ENCODE peak calls at places on chromosomes 12 and 14, in five cellular contexts. X is activated CD8-positive, alpha-beta T cell treated with anti-CD3 and anti-CD28 coated beads, Interleukin-2, amount 10 ng/mL, durations not matched to agents 7 days and 5 days; I is omental fat pad; B is NCI-H748 treated with DMSO at 0.1 percent for 48 hours; P is caudate nucleus. N is an unnamed sample.

GRCh38 chr14:90781344-90781761 is 34.9 kb downstream of the TTC7B start:
- DNase-seq in I (no peak), P (no peak), X (no peak), B (no peak), N (no peak)

GRCh38 chr14:68291820-68292219 is 472.2 kb downstream of the RAD51B start:
- DNase-seq in P (no peak), I (no peak), X (no peak), B (no peak), N (no peak)

GRCh38 chr12:113239288-113239771 is 18.1 kb downstream of the TPCN1 start:
- DNase-seq in P (no peak), I (no peak), X (no peak), B (no peak), N (no peak)

GRCh38 chr12:53098354-53098981 is 1.0 kb downstream of the IGFBP6 start:
- DNase-seq in B (no peak), I (no peak), P (no peak), X (no peak), N (no peak)

GRCh38 chr12:21666722-21667121 is 9.1 kb upstream of the LDHB start:
- DNase-seq in X (no peak), B (peak), P (no peak), I (no peak), N (no peak)

GRCh38 chr12:848519-849191 is 96.3 kb downstream of the WNK1 start:
- DNase-seq in P (no peak), I (no peak), X (no peak), B (no peak), N (no peak)

GRCh38 chr12:56278905-56279304 is 12.2 kb downstream of the COQ10A start:
- DNase-seq in B (no peak), P (no peak), I (no peak), X (no peak), N (no peak)

GRCh38 chr12:8452976-8453616 is 2.7 kb upstream of the CLEC6A start:
- DNase-seq in I (no peak), B (no peak), X (no peak), P (no peak), N (no peak)

GRCh38 chr14:68970096-68970612 is 8.9 kb downstream of the ACTN1 start:
- DNase-seq in B (no peak), X (peak), P (no peak), I (no peak), N (no peak)

GRCh38 chr14:78785265-78785664 is 615.1 kb downstream of the NRXN3 start:
- DNase-seq in B (no peak), P (no peak), X (no peak), I (no peak), N (no peak)

GRCh38 chr14:40733206-40733605 is 873.5 kb upstream of the LRFN5 start:
- DNase-seq in X (no peak), P (no peak), I (no peak), B (no peak), N (no peak)

GRCh38 chr12:120067084-120067869 is 49.3 kb downstream of the RAB35 start:
- DNase-seq in B (no peak), P (no peak), X (no peak), I (no peak), N (no peak)

GRCh38 chr14:93824518-93825234 is 36.4 kb upstream of the PRIMA1 start:
- DNase-seq in P (no peak), B (no peak), I (no peak), X (no peak), N (peak)

GRCh38 chr12:42756841-42757661 is 167.5 kb upstream of the PRICKLE1 start:
- DNase-seq in I (no peak), X (no peak), B (no peak), P (no peak), N (no peak)

GRCh38 chr14:104268725-104269436 is 130.5 kb downstream of the KIF26A start:
- DNase-seq in P (no peak), B (no peak), I (no peak), X (no peak), N (no peak)

GRCh38 chr12:122501489-122501989 is 807 bp upstream of the ZCCHC8 start:
- DNase-seq in X (no peak), B (no peak), P (no peak), I (no peak), N (no peak)

GRCh38 chr14:34498684-34499412 is 36.8 kb upstream of the SPTSSA start:
- DNase-seq in B (peak), I (no peak), P (no peak), X (peak), N (peak)

GRCh38 chr12:67633708-67634107 is 14.8 kb upstream of the DYRK2 start:
- DNase-seq in P (no peak), X (no peak), I (no peak), B (no peak), N (no peak)

N was measured in NCI-H1436.